ENCODE peak calls at places on chromosomes 2 and 18, in eight cellular contexts. Q, C, X, F, S, H, K and W are unnamed samples.

GRCh38 chr2:230472619-230473018 is 56.6 kb downstream of the SP100 start:
- DNase-seq in Q (no peak), C (peak; percentile 26), X (no peak), F (peak; percentile 81), S (no peak), H (peak; percentile 50), K (no peak), W (no peak)

GRCh38 chr2:168700615-168701245 is 101.7 kb upstream of the NOSTRIN start:
- DNase-seq in Q (no peak), C (no peak), X (peak; percentile 59), F (peak; percentile 70), S (no peak), H (peak; percentile 78), K (no peak), W (peak; percentile 38)

GRCh38 chr2:129888896-129889295 is 90.6 kb upstream of the RAB6C start:
- DNase-seq in Q (no peak), C (no peak), X (no peak), F (peak; percentile 14), S (no peak), H (no peak), K (no peak), W (no peak)

GRCh38 chr2:131394147-131394931 is 30.4 kb upstream of the RAB6D start:
- DNase-seq in Q (peak; percentile 11), C (no peak), X (peak; percentile 66), F (no peak), S (peak; percentile 63), H (no peak), K (peak; percentile 34), W (peak; percentile 59)

GRCh38 chr2:126788113-126788512 is 110.6 kb upstream of the TEX51 start:
- DNase-seq in Q (no peak), C (no peak), X (no peak), F (no peak), S (no peak), H (no peak), K (no peak), W (no peak)

GRCh38 chr2:51720826-51721225 is 688.9 kb upstream of the NRXN1 start:
- DNase-seq in Q (no peak), C (no peak), X (no peak), F (peak; percentile 7), S (no peak), H (no peak), K (no peak), W (no peak)

GRCh38 chr2:62305421-62306176 is 109.7 kb downstream of the B3GNT2 start:
- DNase-seq in Q (no peak), C (no peak), X (no peak), F (no peak), S (no peak), H (no peak), K (no peak), W (no peak)

GRCh38 chr2:31217465-31218200 is at the start of gene CAPN14:
- DNase-seq in Q (no peak), C (no peak), X (no peak), F (no peak), S (no peak), H (peak; percentile 32), K (no peak), W (no peak)

GRCh38 chr18:59802031-59802430 is 97.8 kb upstream of the PMAIP1 start:
- DNase-seq in Q (no peak), C (no peak), X (no peak), F (no peak), S (no peak), H (no peak), K (no peak), W (no peak)

GRCh38 chr2:75602724-75603342 is 42.1 kb upstream of the EVA1A start:
- DNase-seq in Q (no peak), C (peak; percentile 81), X (no peak), F (peak; percentile 72), S (no peak), H (peak; percentile 86), K (no peak), W (no peak)

GRCh38 chr2:67290451-67290991 is 106.6 kb upstream of the ETAA1 start:
- DNase-seq in Q (peak; percentile 72), C (peak; percentile 80), X (no peak), F (peak; percentile 90), S (no peak), H (peak; percentile 98), K (no peak), W (no peak)

GRCh38 chr2:99153921-99154604 is 679 bp downstream of the TSGA10 start:
- DNase-seq in Q (no peak), C (no peak), X (no peak), F (peak; percentile 36), S (no peak), H (peak; percentile 52), K (no peak), W (no peak)

GRCh38 chr2:120853294-120854013 is 117.8 kb downstream of the GLI2 start:
- DNase-seq in Q (no peak), C (no peak), X (no peak), F (no peak), S (no peak), H (no peak), K (no peak), W (peak; percentile 5)

GRCh38 chr2:113025751-113026150 is 20.5 kb downstream of the IL36A start:
- DNase-seq in Q (no peak), C (no peak), X (no peak), F (no peak), S (no peak), H (no peak), K (no peak), W (no peak)

GRCh38 chr2:48483916-48484315 is 46.0 kb upstream of the STON1 start:
- DNase-seq in Q (no peak), C (no peak), X (no peak), F (peak; percentile 94), S (no peak), H (no peak), K (no peak), W (no peak)

DNA sequence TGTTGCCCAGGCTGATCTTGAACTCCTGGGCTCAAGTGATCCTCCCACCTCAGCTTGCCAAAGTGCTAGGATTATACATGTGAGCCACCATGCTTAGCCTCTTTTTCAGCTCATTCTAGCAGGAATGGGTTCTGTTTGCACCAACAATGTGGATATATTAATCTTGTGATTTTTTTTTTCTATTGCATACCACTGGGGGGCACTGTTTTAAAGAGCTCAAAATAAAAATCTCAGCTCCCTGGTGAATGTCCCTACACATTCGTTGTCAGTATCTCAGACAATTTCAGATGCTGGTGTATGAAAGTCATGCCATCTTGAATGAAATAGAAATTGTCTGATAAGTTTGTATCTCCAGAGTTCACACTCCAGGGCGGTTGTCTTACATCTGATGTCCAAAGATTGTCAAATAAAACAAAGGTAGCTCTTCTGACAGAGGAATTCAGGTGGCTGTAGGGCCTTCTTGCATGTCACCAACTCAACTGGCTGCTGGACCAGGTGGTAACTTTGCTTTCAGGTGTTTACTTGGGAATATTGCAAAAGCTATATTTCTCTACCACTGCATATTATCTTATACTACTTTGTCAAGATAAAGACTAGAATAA is 3.1 kb upstream of the MATN3 start:
- DNase-seq in Q (peak; percentile 47), C (no peak), X (no peak), F (peak; percentile 78), S (no peak), H (peak; percentile 43), K (no peak), W (no peak)
- TF ChIP-seq CTCF in Q (peak; percentile 33), C (peak; percentile 52), X (peak; percentile 75), F (peak; percentile 60), S (peak; percentile 38), H (peak; percentile 57), K (peak; percentile 64), W (peak; percentile 84)

GRCh38 chr2:57809230-57809629 is 237.4 kb upstream of the VRK2 start:
- DNase-seq in Q (no peak), C (no peak), X (no peak), F (no peak), S (no peak), H (no peak), K (no peak), W (no peak)

GRCh38 chr2:57802243-57802642 is 244.4 kb upstream of the VRK2 start:
- DNase-seq in Q (no peak), C (no peak), X (no peak), F (no peak), S (no peak), H (no peak), K (no peak), W (no peak)

GRCh38 chr2:57804971-57805370 is 241.6 kb upstream of the VRK2 start:
- DNase-seq in Q (no peak), C (no peak), X (no peak), F (no peak), S (no peak), H (no peak), K (no peak), W (no peak)

GRCh38 chr2:57806449-57806968 is 240.1 kb upstream of the VRK2 start:
- DNase-seq in Q (no peak), C (no peak), X (no peak), F (no peak), S (no peak), H (no peak), K (no peak), W (no peak)
- TF ChIP-seq CTCF in Q (no peak), C (no peak), X (no peak), F (no peak), S (no peak), H (no peak), K (no peak), W (no peak)

DNA sequence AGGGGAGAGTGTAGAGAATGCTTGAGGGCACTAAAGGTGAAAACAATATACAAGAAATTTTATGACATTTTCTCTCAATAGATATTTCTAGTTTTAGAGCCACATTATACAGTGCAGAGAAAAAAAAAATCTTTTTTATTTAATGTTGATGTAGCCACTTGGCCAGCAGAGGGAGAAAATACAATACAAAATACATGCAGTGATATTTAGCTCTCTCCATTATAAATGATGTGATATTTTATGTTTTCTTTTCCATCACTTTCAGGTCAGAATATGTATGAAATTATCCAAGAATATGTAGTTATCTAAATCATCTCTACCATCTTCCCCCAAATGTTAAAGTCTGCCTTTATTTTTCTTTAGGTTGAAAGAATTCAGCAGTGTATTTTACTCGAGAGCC is 533.6 kb upstream of the FSHR start:
- DNase-seq in Q (no peak), C (no peak), X (no peak), F (no peak), S (no peak), H (no peak), K (no peak), W (no peak)
- TF ChIP-seq CTCF in Q (no peak), C (peak; percentile 23), X (no peak), F (no peak), S (no peak), H (peak; percentile 40), K (peak; percentile 61), W (peak; percentile 78)

DNA sequence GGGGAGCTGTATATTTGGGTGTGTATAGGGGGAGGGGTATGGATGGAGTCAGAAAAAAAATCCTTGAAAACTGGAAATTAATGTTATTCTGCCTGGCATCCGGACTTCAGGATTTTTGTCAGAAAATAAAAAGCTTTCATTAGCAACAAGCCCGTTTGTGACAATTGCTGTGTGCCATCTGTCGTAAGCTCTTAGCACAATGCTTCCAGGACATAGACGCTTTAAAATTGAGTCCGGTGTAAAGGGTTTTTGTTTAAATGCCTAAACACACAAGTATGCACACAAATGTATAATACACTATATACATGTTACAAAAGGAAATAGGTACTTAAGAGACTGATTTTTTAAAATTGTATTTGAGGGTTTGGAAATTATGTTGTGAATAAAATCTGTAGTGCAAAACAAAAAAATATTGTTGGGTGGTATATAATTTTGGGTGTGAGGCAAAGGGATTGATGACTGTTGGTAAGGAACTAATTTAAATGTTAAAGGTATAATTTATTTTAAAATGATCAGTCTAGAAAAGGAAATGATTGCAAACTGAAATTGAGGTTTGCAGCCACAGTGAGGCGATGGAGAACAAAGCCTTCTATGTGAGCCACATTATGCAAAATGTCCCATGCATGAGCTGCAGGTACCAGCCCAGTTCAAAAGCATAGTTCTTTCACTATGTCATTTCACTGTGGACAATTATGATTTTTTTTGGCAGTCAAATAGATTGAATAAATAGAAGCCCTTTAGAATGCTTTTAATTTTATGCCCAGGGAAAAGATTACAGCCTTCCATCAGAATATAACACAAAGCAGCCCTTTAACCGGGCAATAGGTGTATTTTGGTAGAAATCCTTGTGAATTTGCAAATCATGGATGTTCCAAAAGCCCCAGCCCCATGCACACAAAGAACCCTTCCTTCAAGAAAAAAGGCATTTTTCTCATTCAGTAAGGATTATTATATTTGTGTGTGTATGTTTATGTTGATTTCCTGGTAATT is 1.5 kb downstream of the MAP2 start:
- DNase-seq in Q (peak; percentile 46), C (peak; percentile 18), X (no peak), F (peak; percentile 76), S (no peak), H (peak; percentile 55), K (no peak), W (peak; percentile 28)
- TF ChIP-seq CTCF in Q (no peak), C (peak; percentile 62), X (no peak), F (peak; percentile 75), S (no peak), H (peak; percentile 77), K (peak; percentile 64), W (peak; percentile 53)